ENCODE peak calls at places on chromosome X, in five cellular contexts. W is fibroblast of lung, J is psoas muscle, I is AG09309, K is colonic mucosa. V is an unnamed sample.

GRCh38 chrX:110407910-110408545 is 49.4 kb downstream of the RTL9 start:
- DNase-seq in W (no peak), J (no peak), I (no peak), K (peak), V (no peak)

GRCh38 chrX:69285881-69286545 is 120.8 kb upstream of the PJA1 start:
- DNase-seq in W (peak), J (peak), I (no peak), K (peak), V (no peak)

GRCh38 chrX:40130207-40130606 is 32.4 kb upstream of the BCOR start:
- DNase-seq in W (peak), J (peak), I (no peak), K (no peak), V (no peak)

GRCh38 chrX:74422576-74423288 is 1.4 kb downstream of the SLC16A2 start:
- DNase-seq in W (peak), J (peak), I (peak), K (peak), V (peak)

GRCh38 chrX:69424161-69424560 is 80.0 kb upstream of the NALF2 start:
- DNase-seq in W (no peak), J (no peak), I (no peak), K (no peak), V (no peak)

GRCh38 chrX:23845316-23845932 is 62.3 kb downstream of the APOO start:
- DNase-seq in W (no peak), J (no peak), I (no peak), K (peak), V (no peak)

GRCh38 chrX:46698691-46699090 is 60.2 kb downstream of the SLC9A7 start:
- DNase-seq in W (peak), J (no peak), I (no peak), K (no peak), V (no peak)

GRCh38 chrX:10819973-10820372 is 199.6 kb upstream of the MID1 start:
- DNase-seq in W (no peak), J (no peak), I (no peak), K (no peak), V (no peak)

GRCh38 chrX:68490644-68491043 is 8.2 kb upstream of the YIPF6 start:
- DNase-seq in W (no peak), J (no peak), I (no peak), K (no peak), V (no peak)

GRCh38 chrX:22081475-22082092 is 49.5 kb downstream of the PHEX start:
- DNase-seq in W (peak), J (peak), I (no peak), K (peak), V (peak)

GRCh38 chrX:13373027-13373806 is 53.4 kb upstream of the ATXN3L start:
- DNase-seq in W (peak), J (no peak), I (no peak), K (no peak), V (no peak)

GRCh38 chrX:110142096-110142495 is 139.2 kb downstream of the TMEM164 start:
- DNase-seq in W (no peak), J (no peak), I (no peak), K (no peak), V (no peak)

GRCh38 chrX:22105231-22105630 is 73.1 kb downstream of the PHEX start:
- DNase-seq in W (no peak), J (no peak), I (no peak), K (no peak), V (no peak)

GRCh38 chrX:68994135-68994882 is 165.5 kb downstream of the EFNB1 start:
- DNase-seq in W (no peak), J (no peak), I (no peak), K (no peak), V (no peak)

GRCh38 chrX:40646489-40647306 is 663 bp downstream of the CXorf38 start:
- DNase-seq in W (peak), J (peak), I (no peak), K (peak), V (no peak)

GRCh38 chrX:49919617-49920016 is 2.8 kb upstream of the CLCN5 start:
- DNase-seq in W (peak), J (no peak), I (peak), K (peak), V (no peak)

GRCh38 chrX:16882188-16882587 is 12.0 kb upstream of the RBBP7 start:
- DNase-seq in W (peak), J (peak), I (no peak), K (peak), V (no peak)

GRCh38 chrX:151977009-151977408 is 2.5 kb upstream of the GABRE start:
- DNase-seq in W (no peak), J (no peak), I (no peak), K (no peak), V (no peak)

GRCh38 chrX:9530848-9531274 is 66.0 kb downstream of the TBL1X start:
- DNase-seq in W (peak), J (peak), I (peak), K (peak), V (peak)

GRCh38 chrX:47030339-47030738 is 47.9 kb upstream of the RGN start:
- DNase-seq in W (peak), J (no peak), I (peak), K (peak), V (peak)

GRCh38 chrX:131752493-131753198 is 208.8 kb downstream of the OR13H1 start:
- DNase-seq in W (peak), J (peak), I (no peak), K (peak), V (no peak)

GRCh38 chrX:106935175-106935574 is 15.0 kb downstream of the CLDN2 start:
- DNase-seq in W (peak), J (no peak), I (no peak), K (no peak), V (no peak)

GRCh38 chrX:72305286-72306084 is at the start of gene CITED1:
- DNase-seq in W (peak), J (no peak), I (no peak), K (no peak), V (no peak)

GRCh38 chrX:15619053-15619772 is 18.5 kb upstream of the ACE2 start:
- DNase-seq in W (peak), J (no peak), I (no peak), K (peak), V (no peak)

GRCh38 chrX:15623074-15623473 is 22.3 kb upstream of the ACE2 start:
- DNase-seq in W (no peak), J (no peak), I (no peak), K (no peak), V (no peak)

GRCh38 chrX:15616531-15616930 is 15.8 kb upstream of the ACE2 start:
- DNase-seq in W (no peak), J (peak), I (no peak), K (no peak), V (no peak)

DNA sequence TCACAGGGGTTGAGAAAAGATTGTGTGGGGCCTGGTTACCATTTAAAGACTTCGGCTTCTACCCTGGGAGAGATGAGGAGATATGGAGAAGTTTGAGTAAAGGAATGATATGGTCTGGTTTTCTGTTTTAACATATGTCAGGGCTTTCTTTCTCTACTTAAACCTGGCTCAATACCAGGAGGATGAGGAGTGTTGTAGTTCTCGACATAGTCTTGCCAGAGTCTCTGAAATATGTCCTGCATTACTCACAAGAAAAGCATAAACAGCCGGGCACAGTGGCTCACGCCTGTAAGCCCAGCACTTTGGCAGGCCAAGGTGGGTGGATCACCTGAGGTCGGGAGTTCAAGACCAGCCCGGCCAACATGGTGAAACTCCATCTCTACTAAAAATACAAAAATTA is 16.4 kb upstream of the ACE2 start:
- DNase-seq in W (no peak), J (no peak), I (no peak), K (no peak), V (no peak)
- TF ChIP-seq CTCF in W (no peak), J (no peak), I (no peak), K (no peak), V (no peak)

GRCh38 chrX:38066934-38067333 is 60.6 kb downstream of the SYTL5 start:
- DNase-seq in W (no peak), J (no peak), I (no peak), K (no peak), V (no peak)
- H3K4me3 ChIP-seq in W (no peak), J (no peak), I (no peak), K (no peak), V (no peak)

DNA sequence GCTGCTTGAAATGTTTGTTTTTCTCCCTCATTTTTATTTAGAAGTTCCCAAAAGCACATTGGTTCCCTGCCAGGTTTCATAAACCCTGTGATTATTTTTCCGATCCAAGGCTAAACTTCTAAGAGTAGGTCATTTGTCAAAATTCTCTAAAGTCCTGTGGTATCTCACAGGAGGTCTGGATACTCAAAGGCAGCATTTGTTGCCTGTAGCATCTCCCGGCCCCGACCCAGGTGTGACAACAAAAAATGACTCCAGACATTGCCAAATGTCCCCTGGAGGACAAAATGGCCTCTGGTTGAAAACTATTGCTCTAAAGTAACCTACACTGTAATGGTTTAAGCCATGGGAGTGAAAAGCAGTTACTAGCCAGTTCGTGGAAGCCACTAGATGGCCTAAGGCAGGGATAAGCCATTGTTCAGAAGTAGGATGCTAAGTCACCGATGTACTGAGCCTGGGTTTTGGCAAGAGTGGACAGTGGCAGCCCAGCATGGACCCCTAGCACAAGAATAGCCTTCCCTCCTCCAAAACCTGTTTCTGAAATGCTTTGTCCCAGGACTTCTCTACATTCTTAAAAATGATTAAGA is 256.1 kb downstream of the THOC2 start:
- DNase-seq in W (peak), J (no peak), I (no peak), K (no peak), V (no peak)
- TF ChIP-seq CTCF in W (no peak), J (no peak), I (no peak), K (no peak), V (no peak)

DNA sequence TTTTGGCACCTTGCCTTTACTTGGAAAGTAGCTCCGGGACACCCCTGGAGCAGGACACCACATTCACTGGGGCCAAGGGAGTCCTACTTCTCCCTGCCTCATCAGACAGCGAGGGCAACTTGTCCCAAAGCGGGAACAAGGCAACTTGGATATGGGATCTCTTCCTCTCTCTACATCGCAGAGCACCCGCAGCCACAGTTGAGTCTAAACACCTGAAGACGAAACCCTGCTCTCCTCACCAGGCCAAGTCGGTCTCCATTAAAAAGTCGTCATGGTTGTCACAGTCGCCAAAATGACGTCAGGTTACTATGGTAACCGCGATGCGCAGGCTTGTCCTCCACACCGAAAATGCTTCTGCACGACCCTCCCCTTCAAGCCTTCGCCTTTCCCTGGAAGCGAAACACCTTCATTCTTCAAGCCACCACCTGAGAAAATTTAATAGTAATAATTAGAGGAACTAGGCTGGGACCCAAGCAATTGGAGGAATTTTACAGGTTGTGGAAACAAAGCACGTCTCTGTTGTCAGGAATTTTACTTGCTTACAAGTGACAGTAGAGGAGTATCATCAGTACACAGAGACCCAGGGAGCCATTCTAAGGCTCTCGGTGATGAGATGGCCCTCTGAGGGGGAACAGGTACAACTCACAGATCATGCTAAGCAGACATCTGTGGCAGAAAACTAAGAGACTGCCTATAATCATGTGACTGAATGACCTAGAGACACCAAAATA is 30.5 kb upstream of the TCEAL4 start:
- DNase-seq in W (peak), J (no peak), I (no peak), K (peak), V (peak)
- H3K4me3 ChIP-seq in W (peak), J (peak), I (no peak), K (peak), V (peak)

GRCh38 chrX:63506320-63506719 is 155.2 kb upstream of the SPIN4 start:
- DNase-seq in W (peak), J (no peak), I (no peak), K (no peak), V (no peak)
- TF ChIP-seq CTCF in W (no peak), J (peak), I (peak), K (no peak), V (peak)

DNA sequence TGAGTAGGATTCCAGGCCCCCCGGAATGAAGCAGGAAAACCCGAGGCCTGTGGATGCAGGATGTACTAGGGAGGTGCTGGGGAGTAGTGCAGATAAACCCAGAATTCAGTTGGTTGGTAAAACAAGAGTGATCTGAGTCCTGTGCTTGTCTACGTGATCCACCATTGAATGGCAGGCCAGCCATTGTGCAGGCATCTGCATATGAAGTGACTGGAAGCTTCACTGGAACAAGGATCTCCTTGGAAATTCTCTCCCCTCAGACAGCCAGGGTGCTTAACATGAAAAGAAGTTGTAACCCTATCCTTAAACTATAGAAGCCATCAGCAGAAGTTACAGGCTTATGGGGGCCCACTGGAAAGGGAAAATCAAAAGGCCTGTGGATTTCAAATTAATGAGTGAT is 656 bp upstream of the GSPT2 start:
- DNase-seq in W (no peak), J (no peak), I (no peak), K (no peak), V (no peak)
- H3K4me3 ChIP-seq in W (no peak), J (peak), I (no peak), K (no peak), V (no peak)

DNA sequence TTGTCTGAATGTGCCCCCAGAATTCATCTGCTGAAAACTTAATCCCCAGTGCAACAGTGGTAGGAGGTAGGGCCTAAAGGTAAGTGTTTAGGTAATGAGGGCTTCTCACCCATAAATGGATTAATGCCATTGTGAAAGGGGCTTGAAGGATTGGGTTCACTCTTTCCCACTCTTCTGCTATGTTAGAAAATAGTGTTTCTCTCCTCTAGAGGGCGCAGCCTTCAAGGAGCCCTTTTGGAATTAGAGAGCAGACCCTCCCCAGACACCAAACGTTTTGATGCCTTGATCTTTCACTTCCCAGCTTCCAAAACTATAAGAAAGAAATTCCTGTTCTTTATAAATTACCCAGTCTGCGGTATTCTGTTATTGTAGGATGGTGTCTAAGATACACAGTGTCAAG is 706.4 kb downstream of the SMARCA1 start:
- DNase-seq in W (no peak), J (no peak), I (no peak), K (no peak), V (no peak)
- TF ChIP-seq CTCF in W (no peak), J (no peak), I (no peak), K (peak), V (no peak)

GRCh38 chrX:15493118-15494082 is at the start of gene PIR:
- DNase-seq in W (peak), J (peak), I (peak), K (peak), V (peak)
- H3K4me3 ChIP-seq in W (peak), J (peak), I (peak), K (peak), V (peak)

GRCh38 chrX:15815779-15816452 is 25.6 kb downstream of the ZRSR2 start:
- DNase-seq in W (no peak), J (no peak), I (no peak), K (no peak), V (no peak)
- TF ChIP-seq CTCF in W (no peak), J (peak), I (peak), K (no peak), V (peak)

GRCh38 chrX:154918060-154918483 is 31.9 kb downstream of the F8A1 start:
- DNase-seq in W (peak), J (peak), I (peak), K (peak), V (peak)
- H3K4me3 ChIP-seq in W (no peak), J (peak), I (no peak), K (no peak), V (peak)